ENCODE peak calls at places on chromosomes 6 and 20, in nine cellular contexts. O is upper lobe of left lung, N is IMR-90, A is type B pancreatic cell, Z is neural progenitor cell, Q is neural crest cell, G is left ventricle myocardium inferior, I is HFFc6, V is BE2C. H is an unnamed sample.

GRCh38 chr6:108735310-108735990 is 112.8 kb upstream of the ARMC2 start:
- DNase-seq in O (no peak), N (no peak), A (no peak), Z (no peak), Q (no peak), G (no peak), I (no peak), V (no peak), H (peak)

GRCh38 chr6:25660512-25660911 is 8.5 kb downstream of the SCGN start:
- DNase-seq in O (no peak), N (peak), A (no peak), Z (no peak), Q (no peak), G (no peak), I (peak), V (peak), H (peak)

GRCh38 chr6:127343753-127344659 is 597 bp upstream of the ECHDC1 start:
- DNase-seq in O (no peak), N (peak), A (no peak), Z (peak), Q (no peak), G (no peak), I (no peak), V (no peak), H (peak)

GRCh38 chr6:63804381-63804956 is 168.9 kb downstream of the PHF3 start:
- DNase-seq in O (no peak), N (peak), A (no peak), Z (no peak), Q (no peak), G (no peak), I (peak), V (peak), H (peak)

GRCh38 chr6:41040101-41040910 is 1.3 kb upstream of the UNC5CL start:
- DNase-seq in O (no peak), N (no peak), A (no peak), Z (no peak), Q (no peak), G (no peak), I (no peak), V (no peak), H (peak)

GRCh38 chr6:125745281-125746018 is 4.0 kb upstream of the HEY2 start:
- DNase-seq in O (no peak), N (no peak), A (no peak), Z (peak), Q (no peak), G (no peak), I (no peak), V (no peak), H (no peak)

GRCh38 chr20:10067305-10067704 is 32.5 kb downstream of the ANKEF1 start:
- DNase-seq in O (no peak), N (no peak), A (no peak), Z (no peak), Q (no peak), G (no peak), I (no peak), V (no peak), H (no peak)

GRCh38 chr6:157403011-157403683 is 22.2 kb downstream of the ZDHHC14 start:
- DNase-seq in O (no peak), N (no peak), A (no peak), Z (no peak), Q (no peak), G (no peak), I (no peak), V (no peak), H (no peak)

GRCh38 chr6:153790048-153790447 is 249.0 kb upstream of the OPRM1 start:
- DNase-seq in O (no peak), N (peak), A (no peak), Z (no peak), Q (no peak), G (no peak), I (peak), V (peak), H (peak)

GRCh38 chr6:158481612-158482473 is 78.0 kb upstream of the TMEM181 start:
- DNase-seq in O (no peak), N (peak), A (no peak), Z (no peak), Q (no peak), G (no peak), I (peak), V (no peak), H (peak)

GRCh38 chr6:1797801-1798200 is 188.1 kb downstream of the FOXC1 start:
- DNase-seq in O (no peak), N (peak), A (no peak), Z (no peak), Q (no peak), G (no peak), I (peak), V (no peak), H (peak)

GRCh38 chr6:26347699-26348098 is 17.3 kb upstream of the BTN3A2 start:
- DNase-seq in O (no peak), N (no peak), A (no peak), Z (no peak), Q (no peak), G (no peak), I (no peak), V (no peak), H (no peak)

GRCh38 chr6:111471533-111471932 is 11.5 kb downstream of the REV3L start:
- DNase-seq in O (no peak), N (no peak), A (no peak), Z (no peak), Q (no peak), G (no peak), I (no peak), V (no peak), H (no peak)

GRCh38 chr20:23647346-23647745 is 9.6 kb upstream of the CST3 start:
- DNase-seq in O (no peak), N (peak), A (no peak), Z (no peak), Q (no peak), G (no peak), I (no peak), V (no peak), H (no peak)

GRCh38 chr6:54697423-54697822 is 149.1 kb upstream of the FAM83B start:
- DNase-seq in O (no peak), N (peak), A (no peak), Z (no peak), Q (no peak), G (no peak), I (no peak), V (no peak), H (peak)

GRCh38 chr20:38601216-38602184 is at the start of gene ARHGAP40:
- DNase-seq in O (peak), N (no peak), A (no peak), Z (peak), Q (no peak), G (no peak), I (peak), V (peak), H (peak)
- TF ChIP-seq CTCF in O (no peak), N (no peak), A (peak), Z (peak), Q (peak), G (peak), I (peak), V (peak), H (peak)

DNA sequence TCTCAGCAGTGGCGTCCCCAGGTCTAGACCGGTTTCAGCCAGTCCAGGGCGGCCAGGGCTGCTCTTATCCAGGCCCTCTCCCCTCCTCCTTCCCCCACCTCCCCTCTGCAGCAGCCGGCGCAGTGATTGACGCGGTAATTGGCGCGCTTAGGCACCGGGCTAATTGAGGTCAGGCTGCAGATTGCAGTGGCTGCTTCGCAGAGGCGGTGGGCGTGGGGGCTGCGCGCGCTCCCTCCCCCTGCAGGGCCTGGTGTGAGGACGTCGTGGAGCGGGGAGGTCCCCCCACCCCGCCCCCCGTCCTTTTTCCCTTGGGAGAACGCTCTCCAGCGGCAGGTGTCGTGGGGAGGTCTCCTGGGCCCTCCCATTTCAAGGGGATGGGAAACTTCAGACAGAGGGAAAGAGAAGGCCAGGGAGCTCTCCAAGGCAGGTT is 70.4 kb upstream of the BLCAP start:
- DNase-seq in O (peak), N (no peak), A (peak), Z (peak), Q (peak), G (no peak), I (no peak), V (peak), H (no peak)
- TF ChIP-seq CTCF in O (no peak), N (no peak), A (no peak), Z (no peak), Q (no peak), G (no peak), I (no peak), V (no peak), H (no peak)

GRCh38 chr6:150008588-150008987 is 16.7 kb downstream of the RAET1L start:
- DNase-seq in O (peak), N (no peak), A (no peak), Z (no peak), Q (no peak), G (no peak), I (no peak), V (peak), H (peak)

GRCh38 chr6:150004101-150004782 is 21.1 kb downstream of the RAET1L start:
- DNase-seq in O (no peak), N (no peak), A (no peak), Z (no peak), Q (no peak), G (no peak), I (no peak), V (no peak), H (no peak)

GRCh38 chr6:150004783-150005717 is 20.3 kb downstream of the RAET1L start:
- DNase-seq in O (peak), N (peak), A (peak), Z (peak), Q (peak), G (peak), I (peak), V (peak), H (peak)

GRCh38 chr6:150005761-150006651 is 19.3 kb downstream of the RAET1L start:
- DNase-seq in O (peak), N (no peak), A (no peak), Z (no peak), Q (no peak), G (no peak), I (no peak), V (no peak), H (no peak)

DNA sequence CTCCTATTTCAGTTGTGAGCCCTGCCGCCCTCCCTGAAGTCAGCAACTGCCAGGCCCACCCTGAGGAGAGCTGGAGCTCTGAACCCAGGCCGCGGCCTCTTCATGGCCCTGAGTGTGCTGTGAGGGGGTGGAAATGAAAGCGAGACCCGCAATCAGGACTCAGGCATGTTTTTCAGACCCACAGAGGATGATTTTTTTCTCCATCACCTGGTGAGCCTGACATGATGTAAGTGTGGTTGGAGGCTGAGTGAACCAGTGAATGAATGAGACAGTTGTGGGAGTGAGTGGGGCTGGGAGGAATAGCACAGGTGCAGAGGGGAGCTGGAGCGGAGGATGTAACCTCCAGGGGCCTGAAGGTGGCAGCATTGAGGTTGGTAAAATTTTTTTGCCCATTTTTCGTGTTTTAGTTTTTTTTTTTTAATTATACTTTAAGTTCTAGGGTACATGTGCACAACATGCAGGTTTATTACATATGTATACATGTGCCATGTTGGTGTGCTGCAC is 18.3 kb downstream of the RAET1L start:
- DNase-seq in O (no peak), N (peak), A (no peak), Z (peak), Q (no peak), G (no peak), I (no peak), V (no peak), H (peak)
- TF ChIP-seq CTCF in O (peak), N (peak), A (peak), Z (peak), Q (peak), G (peak), I (peak), V (peak), H (peak)

GRCh38 chr20:19625416-19625815 is 132.6 kb upstream of the RIN2 start:
- DNase-seq in O (no peak), N (no peak), A (no peak), Z (no peak), Q (no peak), G (no peak), I (no peak), V (no peak), H (no peak)

GRCh38 chr20:19624221-19624620 is 133.8 kb upstream of the RIN2 start:
- DNase-seq in O (no peak), N (no peak), A (no peak), Z (no peak), Q (no peak), G (no peak), I (no peak), V (no peak), H (no peak)

GRCh38 chr20:19626896-19627295 is 131.2 kb upstream of the RIN2 start:
- DNase-seq in O (no peak), N (peak), A (no peak), Z (no peak), Q (no peak), G (no peak), I (no peak), V (no peak), H (no peak)

GRCh38 chr20:19631410-19631809 is 126.6 kb upstream of the RIN2 start:
- DNase-seq in O (no peak), N (no peak), A (no peak), Z (no peak), Q (no peak), G (no peak), I (no peak), V (no peak), H (no peak)

GRCh38 chr20:19628570-19629134 is 129.4 kb upstream of the RIN2 start:
- DNase-seq in O (no peak), N (peak), A (no peak), Z (peak), Q (peak), G (no peak), I (peak), V (peak), H (peak)
- TF ChIP-seq CTCF in O (peak), N (peak), A (peak), Z (peak), Q (peak), G (peak), I (peak), V (peak), H (peak)

GRCh38 chr20:57711311-57711712 is 1.5 kb upstream of the PMEPA1 start:
- DNase-seq in O (no peak), N (no peak), A (no peak), Z (no peak), Q (no peak), G (no peak), I (no peak), V (no peak), H (peak)
- TF ChIP-seq CTCF in O (no peak), N (no peak), A (no peak), Z (no peak), Q (no peak), G (no peak), I (peak), V (peak), H (no peak)

GRCh38 chr20:1924910-1925861 is 30.0 kb downstream of the SIRPA start:
- DNase-seq in O (no peak), N (no peak), A (no peak), Z (no peak), Q (no peak), G (no peak), I (no peak), V (no peak), H (no peak)
- TF ChIP-seq CTCF in O (no peak), N (no peak), A (no peak), Z (no peak), Q (no peak), G (no peak), I (peak), V (no peak), H (peak)